ENCODE peak calls at places on chromosomes 6 and 20, in nine cellular contexts. M is brain microvascular endothelial cell, Y is WTC11, D is stomach, X is epithelial cell of esophagus, N is mucosa of descending colon, E is omental fat pad, C is IMR-90, A is breast epithelium. F is an unnamed sample.

GRCh38 chr6:116280161-116280959 is 630 bp upstream of the TSPYL1 start:
- DNase-seq in M (no peak), Y (no peak), X (no peak), N (no peak), C (peak), D (no peak), A (no peak), E (no peak), F (no peak)

GRCh38 chr6:17042422-17043147 is 59.3 kb upstream of the STMND1 start:
- DNase-seq in N (peak), C (peak), D (no peak), M (peak), E (peak), X (peak), A (no peak), Y (peak), F (no peak)

GRCh38 chr20:44460795-44461141 is 14.9 kb upstream of the TTPAL start:
- DNase-seq in A (no peak), N (no peak), X (peak), Y (no peak), E (no peak), C (peak), D (no peak), M (no peak), F (no peak)

GRCh38 chr20:19493794-19494495 is 264.1 kb upstream of the RIN2 start:
- DNase-seq in C (no peak), M (no peak), Y (no peak), A (no peak), D (no peak), E (no peak), X (no peak), N (no peak), F (no peak)

GRCh38 chr6:16901777-16902176 is 140.5 kb upstream of the ATXN1 start:
- DNase-seq in D (peak), C (peak), Y (no peak), E (peak), X (peak), A (peak), M (peak), N (peak), F (no peak)

GRCh38 chr6:20447157-20447556 is 45.5 kb downstream of the E2F3 start:
- DNase-seq in A (no peak), Y (no peak), N (no peak), D (no peak), C (peak), X (no peak), M (no peak), E (no peak), F (no peak)

GRCh38 chr20:38538789-38539188 is 42.2 kb upstream of the ADIG start:
- DNase-seq in C (no peak), X (no peak), E (no peak), Y (no peak), M (no peak), D (no peak), N (no peak), A (no peak), F (no peak)

GRCh38 chr20:47821481-47822100 is 36.3 kb upstream of the SULF2 start:
- DNase-seq in C (no peak), N (no peak), M (no peak), Y (no peak), E (no peak), A (no peak), D (no peak), X (peak), F (no peak)

GRCh38 chr6:153553627-153554026 is 422.5 kb upstream of the RGS17 start:
- DNase-seq in E (no peak), A (no peak), C (no peak), X (peak), M (peak), N (no peak), Y (peak), D (no peak), F (no peak)

GRCh38 chr6:79353226-79353625 is 118.7 kb upstream of the HMGN3 start:
- DNase-seq in N (no peak), C (no peak), D (no peak), E (no peak), M (peak), X (peak), A (no peak), Y (no peak), F (no peak)

GRCh38 chr6:24324617-24325016 is 33.2 kb downstream of the DCDC2 start:
- DNase-seq in A (no peak), D (no peak), M (no peak), Y (no peak), C (no peak), N (no peak), E (no peak), X (no peak), F (no peak)

GRCh38 chr6:27591660-27592059 is 118.8 kb upstream of the ZNF184 start:
- DNase-seq in N (no peak), E (no peak), X (peak), Y (no peak), M (peak), D (no peak), A (no peak), C (peak), F (no peak)

GRCh38 chr6:133817460-133818047 is 71.4 kb upstream of the TCF21 start:
- DNase-seq in Y (peak), E (no peak), A (no peak), D (no peak), M (no peak), N (peak), C (no peak), X (no peak), F (no peak)

GRCh38 chr20:6740096-6740495 is 27.4 kb upstream of the BMP2 start:
- DNase-seq in E (no peak), D (no peak), X (no peak), A (no peak), Y (no peak), C (no peak), M (no peak), N (no peak), F (no peak)

GRCh38 chr20:44552950-44553908 is 29.1 kb upstream of the PKIG start:
- DNase-seq in N (no peak), Y (no peak), M (peak), E (no peak), X (peak), A (no peak), D (no peak), C (peak), F (no peak)

GRCh38 chr6:31272856-31273626 is 1.1 kb upstream of the HLA-C start:
- DNase-seq in X (no peak), E (no peak), D (no peak), Y (no peak), A (no peak), N (no peak), C (no peak), M (no peak), F (no peak)

GRCh38 chr6:163126741-163127140 is 287.8 kb upstream of the QKI start:
- DNase-seq in M (no peak), D (no peak), C (no peak), E (no peak), A (no peak), X (no peak), N (no peak), Y (no peak), F (no peak)

GRCh38 chr20:58927490-58928061 is 53.5 kb upstream of the NELFCD start:
- DNase-seq in Y (no peak), M (no peak), A (no peak), D (no peak), X (peak), C (no peak), E (no peak), N (no peak), F (no peak)

DNA sequence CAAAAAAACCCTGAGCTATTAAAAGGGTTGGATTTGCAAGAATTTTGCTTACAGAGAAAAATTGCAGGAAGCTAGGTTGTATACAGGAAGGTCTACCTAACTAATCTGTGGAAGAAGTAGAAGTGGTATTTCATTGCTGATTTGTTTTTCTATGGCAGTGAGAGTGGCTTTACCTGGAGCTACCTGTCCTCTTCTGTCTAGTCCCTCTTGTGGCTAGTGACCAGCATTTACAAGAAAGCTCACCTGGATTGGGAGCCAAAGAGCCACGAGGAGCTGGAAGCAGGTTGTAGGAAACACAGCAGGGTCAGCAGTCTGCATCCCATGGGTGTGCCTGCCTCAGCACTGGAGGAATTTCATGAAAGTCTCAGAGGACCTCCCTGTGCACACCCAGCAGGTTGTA is 120.3 kb upstream of the RALGAPA2 start:
- DNase-seq in D (no peak), N (no peak), E (no peak), M (no peak), Y (no peak), C (no peak), X (no peak), A (no peak), F (no peak)
- TF ChIP-seq CTCF in D (no peak), N (no peak), E (no peak), M (no peak), Y (no peak), C (no peak), X (peak), A (no peak), F (no peak)

GRCh38 chr6:102068349-102068748 is 674.8 kb downstream of the GRIK2 start:
- DNase-seq in D (no peak), A (no peak), Y (no peak), X (no peak), N (no peak), M (no peak), E (no peak), C (no peak), F (no peak)

DNA sequence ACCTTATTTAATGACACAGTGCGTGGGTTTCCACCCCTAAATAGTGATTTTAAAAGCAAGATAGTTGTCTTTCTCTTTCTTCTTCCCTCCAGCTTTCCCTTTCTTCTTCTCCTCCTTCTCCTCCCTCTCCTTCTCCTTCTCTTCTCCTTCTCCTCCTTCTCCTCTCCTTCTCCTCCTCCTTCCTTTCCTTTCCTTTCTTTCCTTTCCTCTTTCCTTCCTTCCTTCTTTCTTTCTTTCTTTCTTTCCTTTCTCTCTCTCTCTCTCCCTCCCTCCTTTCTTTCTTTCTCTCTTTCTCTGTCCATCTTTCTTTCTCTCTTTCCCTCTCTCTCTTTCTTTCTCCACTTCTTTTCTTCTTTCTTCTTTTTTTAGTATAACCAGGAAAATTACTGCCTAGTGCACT is 670.6 kb downstream of the GRIK2 start:
- DNase-seq in M (no peak), C (no peak), A (no peak), X (no peak), E (no peak), Y (no peak), N (no peak), D (no peak), F (no peak)
- TF ChIP-seq CTCF in M (no peak), C (no peak), A (no peak), X (no peak), E (no peak), Y (no peak), N (no peak), D (no peak), F (no peak)

GRCh38 chr6:112286010-112286409 is 31.6 kb upstream of the LAMA4 start:
- DNase-seq in M (no peak), A (no peak), X (no peak), Y (no peak), E (no peak), N (no peak), C (no peak), D (no peak), F (no peak)

GRCh38 chr6:112283621-112284020 is 29.3 kb upstream of the LAMA4 start:
- DNase-seq in A (no peak), N (no peak), D (no peak), Y (no peak), M (no peak), E (no peak), X (no peak), C (no peak), F (no peak)

GRCh38 chr6:112284603-112285002 is 30.2 kb upstream of the LAMA4 start:
- DNase-seq in E (no peak), A (no peak), M (no peak), C (no peak), D (no peak), N (no peak), X (no peak), Y (no peak), F (no peak)

GRCh38 chr6:112279044-112279916 is 24.9 kb upstream of the LAMA4 start:
- DNase-seq in A (no peak), C (peak), Y (no peak), N (no peak), M (no peak), D (no peak), X (no peak), E (no peak), F (no peak)

GRCh38 chr6:112282217-112282616 is 27.9 kb upstream of the LAMA4 start:
- DNase-seq in C (peak), Y (peak), X (peak), N (peak), A (peak), D (no peak), E (no peak), M (peak), F (no peak)
- TF ChIP-seq CTCF in C (peak), Y (no peak), X (peak), N (no peak), A (peak), D (no peak), E (no peak), M (peak), F (peak)

DNA sequence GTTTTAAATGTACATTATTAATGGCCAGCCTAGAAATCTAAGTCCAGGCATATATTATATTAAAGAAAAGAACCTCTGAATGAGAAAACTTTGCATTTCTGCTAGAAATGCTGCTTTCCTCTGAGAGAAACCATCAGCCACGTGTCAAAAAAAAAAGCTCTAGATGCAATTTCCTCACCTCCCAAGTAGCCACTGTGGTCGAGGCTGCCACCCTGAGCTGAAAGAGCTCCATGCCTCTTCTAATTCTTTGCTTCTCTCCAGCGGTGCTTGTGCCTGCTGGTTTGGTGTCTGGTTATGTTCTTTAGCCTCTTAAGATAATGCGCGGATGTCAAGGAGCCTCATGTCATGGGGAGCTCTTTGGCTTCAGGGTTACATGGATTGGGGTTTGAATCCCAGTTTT is 316.0 kb downstream of the TFAP2C start:
- DNase-seq in N (no peak), A (no peak), C (no peak), X (peak), M (no peak), E (no peak), D (no peak), Y (no peak), F (no peak)
- TF ChIP-seq CTCF in N (no peak), A (no peak), C (no peak), X (peak), M (no peak), E (no peak), D (no peak), Y (no peak), F (no peak)

DNA sequence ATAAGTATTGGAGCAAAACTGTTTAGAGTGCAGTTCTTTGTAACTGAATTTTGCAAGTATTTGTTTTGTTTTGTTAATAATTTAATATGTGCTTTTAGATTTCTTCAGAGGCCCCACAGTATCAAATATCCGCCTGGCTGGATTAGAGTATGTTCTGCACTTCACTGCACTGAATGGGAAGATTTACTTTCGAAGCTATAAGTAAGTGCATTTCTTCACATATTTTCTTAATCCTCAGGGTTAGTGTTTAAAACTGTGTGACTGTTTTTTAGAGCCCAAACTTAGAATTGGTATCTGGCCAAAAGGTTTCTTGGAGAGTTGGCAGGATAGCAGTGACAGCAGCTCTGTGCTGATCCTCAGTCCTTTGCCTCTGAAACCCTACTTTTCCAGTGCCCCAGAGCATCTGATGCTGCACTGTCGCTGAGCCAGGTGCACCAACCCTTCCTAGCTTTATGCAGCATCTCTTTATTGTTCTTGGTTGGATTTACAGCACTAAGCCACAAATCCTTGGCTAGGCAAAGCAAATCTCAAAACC is 33.9 kb downstream of the RPF2 start:
- DNase-seq in Y (no peak), N (no peak), E (no peak), M (no peak), X (no peak), D (no peak), A (no peak), C (no peak), F (no peak)
- TF ChIP-seq CTCF in Y (no peak), N (no peak), E (no peak), M (no peak), X (no peak), D (no peak), A (no peak), C (no peak), F (no peak)

GRCh38 chr6:156564807-156565149 is 212.4 kb upstream of the ARID1B start:
- DNase-seq in C (no peak), N (no peak), X (no peak), A (no peak), E (no peak), Y (no peak), M (no peak), D (no peak), F (no peak)
- TF ChIP-seq CTCF in C (no peak), N (no peak), X (no peak), A (no peak), E (no peak), Y (no peak), M (no peak), D (no peak), F (no peak)

GRCh38 chr20:52064936-52065335 is 126.6 kb downstream of the ZFP64 start:
- DNase-seq in X (no peak), N (no peak), M (no peak), A (no peak), E (no peak), C (no peak), D (no peak), Y (no peak), F (no peak)

GRCh38 chr20:52056203-52057062 is 135.1 kb downstream of the ZFP64 start:
- DNase-seq in X (peak), E (no peak), M (peak), N (no peak), A (no peak), D (no peak), C (peak), Y (no peak), F (no peak)

GRCh38 chr20:52062452-52063209 is 128.9 kb downstream of the ZFP64 start:
- DNase-seq in C (no peak), D (no peak), Y (no peak), N (no peak), A (no peak), E (no peak), M (no peak), X (no peak), F (no peak)

GRCh38 chr20:52060794-52061714 is 130.5 kb downstream of the ZFP64 start:
- DNase-seq in D (no peak), A (no peak), X (peak), C (no peak), N (no peak), M (peak), E (no peak), Y (peak), F (no peak)
- TF ChIP-seq CTCF in D (no peak), A (no peak), X (peak), C (peak), N (no peak), M (peak), E (no peak), Y (no peak), F (peak)

GRCh38 chr20:62377615-62378085 is 9.3 kb upstream of the RPS21 start:
- DNase-seq in A (no peak), X (no peak), N (no peak), C (no peak), Y (no peak), M (no peak), E (no peak), D (peak), F (no peak)

GRCh38 chr20:62378215-62378614 is 8.7 kb upstream of the RPS21 start:
- DNase-seq in Y (no peak), M (no peak), E (no peak), D (no peak), C (no peak), N (no peak), X (peak), A (peak), F (no peak)

GRCh38 chr20:62374431-62375152 is 7.5 kb upstream of the LAMA5 start:
- DNase-seq in X (no peak), E (no peak), M (no peak), C (peak), Y (no peak), A (no peak), D (no peak), N (no peak), F (no peak)

GRCh38 chr20:62377064-62377461 is 9.8 kb upstream of the RPS21 start:
- DNase-seq in N (no peak), M (no peak), A (no peak), C (no peak), D (no peak), X (no peak), E (no peak), Y (no peak), F (no peak)

GRCh38 chr20:62376112-62377063 is 9.3 kb upstream of the LAMA5 start:
- DNase-seq in Y (peak), A (no peak), C (peak), N (no peak), M (no peak), D (peak), E (no peak), X (peak), F (no peak)
- TF ChIP-seq CTCF in Y (no peak), A (peak), C (peak), N (no peak), M (peak), D (no peak), E (peak), X (peak), F (peak)

F was measured in type B pancreatic cell.